ENCODE peak calls at places on chromosomes 4 and X, in seven cellular contexts. One of them, this sample, is unnamed.

GRCh38 chrX:107542500-107542899 is 85.8 kb upstream of the PRPS1 start:
- DNase-seq in SW 1271: no peak
- DNase-seq in fibroblast of lung: peak
- DNase-seq in neuronal stem cell: no peak
- DNase-seq in activated CD8-positive, alpha-beta memory T cell treated with anti-CD3 and anti-CD28 coated beads, Interleukin-2, amount 50 U/mL, for 4 hours: no peak
- DNase-seq in Right ventricle myocardium superior: no peak
- DNase-seq in activated naive CD4-positive, alpha-beta T cell treated with anti-CD3 and anti-CD28 coated beads for 36 hours: no peak
- DNase-seq in this sample: no peak

GRCh38 chrX:81414630-81415029 is 212.7 kb downstream of the SH3BGRL start:
- DNase-seq in fibroblast of lung: peak
- DNase-seq in neuronal stem cell: no peak
- DNase-seq in activated CD8-positive, alpha-beta memory T cell treated with anti-CD3 and anti-CD28 coated beads, Interleukin-2, amount 50 U/mL, for 4 hours: no peak
- DNase-seq in activated naive CD4-positive, alpha-beta T cell treated with anti-CD3 and anti-CD28 coated beads for 36 hours: no peak
- DNase-seq in Right ventricle myocardium superior: no peak
- DNase-seq in SW 1271: no peak
- DNase-seq in this sample: no peak

GRCh38 chr4:157819693-157820464 is 352.9 kb downstream of the GASK1B start:
- DNase-seq in neuronal stem cell: no peak
- DNase-seq in Right ventricle myocardium superior: no peak
- DNase-seq in fibroblast of lung: no peak
- DNase-seq in activated naive CD4-positive, alpha-beta T cell treated with anti-CD3 and anti-CD28 coated beads for 36 hours: no peak
- DNase-seq in activated CD8-positive, alpha-beta memory T cell treated with anti-CD3 and anti-CD28 coated beads, Interleukin-2, amount 50 U/mL, for 4 hours: no peak
- DNase-seq in SW 1271: no peak
- DNase-seq in this sample: no peak

GRCh38 chrX:51461053-51462050 is 35.0 kb downstream of the NUDT11 start:
- DNase-seq in neuronal stem cell: peak
- DNase-seq in activated CD8-positive, alpha-beta memory T cell treated with anti-CD3 and anti-CD28 coated beads, Interleukin-2, amount 50 U/mL, for 4 hours: no peak
- DNase-seq in fibroblast of lung: peak
- DNase-seq in activated naive CD4-positive, alpha-beta T cell treated with anti-CD3 and anti-CD28 coated beads for 36 hours: peak
- DNase-seq in SW 1271: no peak
- DNase-seq in Right ventricle myocardium superior: no peak
- DNase-seq in this sample: peak

GRCh38 chr4:165684177-165684870 is 188.7 kb upstream of the TLL1 start:
- DNase-seq in Right ventricle myocardium superior: no peak
- DNase-seq in SW 1271: no peak
- DNase-seq in activated naive CD4-positive, alpha-beta T cell treated with anti-CD3 and anti-CD28 coated beads for 36 hours: no peak
- DNase-seq in neuronal stem cell: no peak
- DNase-seq in fibroblast of lung: peak
- DNase-seq in activated CD8-positive, alpha-beta memory T cell treated with anti-CD3 and anti-CD28 coated beads, Interleukin-2, amount 50 U/mL, for 4 hours: no peak
- DNase-seq in this sample: no peak

GRCh38 chr4:175805863-175806262 is 6.2 kb downstream of the GPM6A start:
- DNase-seq in activated CD8-positive, alpha-beta memory T cell treated with anti-CD3 and anti-CD28 coated beads, Interleukin-2, amount 50 U/mL, for 4 hours: no peak
- DNase-seq in fibroblast of lung: no peak
- DNase-seq in neuronal stem cell: no peak
- DNase-seq in activated naive CD4-positive, alpha-beta T cell treated with anti-CD3 and anti-CD28 coated beads for 36 hours: no peak
- DNase-seq in SW 1271: no peak
- DNase-seq in Right ventricle myocardium superior: no peak
- DNase-seq in this sample: no peak

GRCh38 chr4:60683357-60683756 is 516.8 kb upstream of the ADGRL3 start:
- DNase-seq in Right ventricle myocardium superior: no peak
- DNase-seq in fibroblast of lung: peak
- DNase-seq in SW 1271: no peak
- DNase-seq in activated naive CD4-positive, alpha-beta T cell treated with anti-CD3 and anti-CD28 coated beads for 36 hours: no peak
- DNase-seq in activated CD8-positive, alpha-beta memory T cell treated with anti-CD3 and anti-CD28 coated beads, Interleukin-2, amount 50 U/mL, for 4 hours: no peak
- DNase-seq in neuronal stem cell: no peak
- DNase-seq in this sample: no peak

GRCh38 chrX:134999469-134999868 is 8.7 kb downstream of the SMIM10 start:
- DNase-seq in activated naive CD4-positive, alpha-beta T cell treated with anti-CD3 and anti-CD28 coated beads for 36 hours: no peak
- DNase-seq in activated CD8-positive, alpha-beta memory T cell treated with anti-CD3 and anti-CD28 coated beads, Interleukin-2, amount 50 U/mL, for 4 hours: no peak
- DNase-seq in fibroblast of lung: peak
- DNase-seq in Right ventricle myocardium superior: no peak
- DNase-seq in neuronal stem cell: no peak
- DNase-seq in SW 1271: no peak
- DNase-seq in this sample: no peak

GRCh38 chrX:68332156-68332823 is 101.0 kb downstream of the OPHN1 start:
- DNase-seq in Right ventricle myocardium superior: no peak
- DNase-seq in activated naive CD4-positive, alpha-beta T cell treated with anti-CD3 and anti-CD28 coated beads for 36 hours: no peak
- DNase-seq in SW 1271: no peak
- DNase-seq in fibroblast of lung: peak
- DNase-seq in neuronal stem cell: no peak
- DNase-seq in activated CD8-positive, alpha-beta memory T cell treated with anti-CD3 and anti-CD28 coated beads, Interleukin-2, amount 50 U/mL, for 4 hours: no peak
- DNase-seq in this sample: no peak

GRCh38 chr4:8342651-8343050 is 73.1 kb downstream of the HTRA3 start:
- DNase-seq in neuronal stem cell: no peak
- DNase-seq in fibroblast of lung: no peak
- DNase-seq in SW 1271: no peak
- DNase-seq in activated naive CD4-positive, alpha-beta T cell treated with anti-CD3 and anti-CD28 coated beads for 36 hours: no peak
- DNase-seq in activated CD8-positive, alpha-beta memory T cell treated with anti-CD3 and anti-CD28 coated beads, Interleukin-2, amount 50 U/mL, for 4 hours: no peak
- DNase-seq in Right ventricle myocardium superior: peak
- DNase-seq in this sample: no peak

GRCh38 chr4:88893961-88894360 is 163.0 kb downstream of the FAM13A start:
- DNase-seq in fibroblast of lung: peak
- DNase-seq in activated naive CD4-positive, alpha-beta T cell treated with anti-CD3 and anti-CD28 coated beads for 36 hours: no peak
- DNase-seq in activated CD8-positive, alpha-beta memory T cell treated with anti-CD3 and anti-CD28 coated beads, Interleukin-2, amount 50 U/mL, for 4 hours: no peak
- DNase-seq in SW 1271: no peak
- DNase-seq in neuronal stem cell: no peak
- DNase-seq in Right ventricle myocardium superior: no peak
- DNase-seq in this sample: no peak

GRCh38 chr4:24777528-24777927 is 17.8 kb upstream of the SOD3 start:
- DNase-seq in activated CD8-positive, alpha-beta memory T cell treated with anti-CD3 and anti-CD28 coated beads, Interleukin-2, amount 50 U/mL, for 4 hours: no peak
- DNase-seq in neuronal stem cell: no peak
- DNase-seq in fibroblast of lung: no peak
- DNase-seq in Right ventricle myocardium superior: no peak
- DNase-seq in SW 1271: no peak
- DNase-seq in activated naive CD4-positive, alpha-beta T cell treated with anti-CD3 and anti-CD28 coated beads for 36 hours: no peak
- DNase-seq in this sample: no peak

GRCh38 chrX:49627030-49627777 is 28.4 kb downstream of the GAGE1 start:
- DNase-seq in activated CD8-positive, alpha-beta memory T cell treated with anti-CD3 and anti-CD28 coated beads, Interleukin-2, amount 50 U/mL, for 4 hours: no peak
- DNase-seq in neuronal stem cell: no peak
- DNase-seq in fibroblast of lung: no peak
- DNase-seq in SW 1271: no peak
- DNase-seq in Right ventricle myocardium superior: no peak
- DNase-seq in activated naive CD4-positive, alpha-beta T cell treated with anti-CD3 and anti-CD28 coated beads for 36 hours: peak
- DNase-seq in this sample: no peak

GRCh38 chrX:307261-308111 is 11.1 kb downstream of the GTPBP6 start:
- DNase-seq in activated CD8-positive, alpha-beta memory T cell treated with anti-CD3 and anti-CD28 coated beads, Interleukin-2, amount 50 U/mL, for 4 hours: peak
- DNase-seq in neuronal stem cell: no peak
- DNase-seq in Right ventricle myocardium superior: peak
- DNase-seq in activated naive CD4-positive, alpha-beta T cell treated with anti-CD3 and anti-CD28 coated beads for 36 hours: no peak
- DNase-seq in fibroblast of lung: no peak
- DNase-seq in SW 1271: no peak
- DNase-seq in this sample: no peak

GRCh38 chr4:77154761-77155499 is 2.1 kb upstream of the CCNG2 start:
- DNase-seq in fibroblast of lung: no peak
- DNase-seq in activated CD8-positive, alpha-beta memory T cell treated with anti-CD3 and anti-CD28 coated beads, Interleukin-2, amount 50 U/mL, for 4 hours: no peak
- DNase-seq in activated naive CD4-positive, alpha-beta T cell treated with anti-CD3 and anti-CD28 coated beads for 36 hours: no peak
- DNase-seq in Right ventricle myocardium superior: no peak
- DNase-seq in neuronal stem cell: no peak
- DNase-seq in SW 1271: no peak
- DNase-seq in this sample: no peak

GRCh38 chr4:155271557-155271956 is 63.1 kb downstream of the NPY2R start:
- DNase-seq in fibroblast of lung: peak
- DNase-seq in Right ventricle myocardium superior: no peak
- DNase-seq in SW 1271: no peak
- DNase-seq in activated CD8-positive, alpha-beta memory T cell treated with anti-CD3 and anti-CD28 coated beads, Interleukin-2, amount 50 U/mL, for 4 hours: no peak
- DNase-seq in neuronal stem cell: peak
- DNase-seq in activated naive CD4-positive, alpha-beta T cell treated with anti-CD3 and anti-CD28 coated beads for 36 hours: no peak
- DNase-seq in this sample: no peak

GRCh38 chr4:100086766-100087431 is 103.4 kb downstream of the DDIT4L start:
- DNase-seq in activated CD8-positive, alpha-beta memory T cell treated with anti-CD3 and anti-CD28 coated beads, Interleukin-2, amount 50 U/mL, for 4 hours: no peak
- DNase-seq in neuronal stem cell: no peak
- DNase-seq in SW 1271: no peak
- DNase-seq in activated naive CD4-positive, alpha-beta T cell treated with anti-CD3 and anti-CD28 coated beads for 36 hours: no peak
- DNase-seq in Right ventricle myocardium superior: no peak
- DNase-seq in fibroblast of lung: no peak
- DNase-seq in this sample: no peak

GRCh38 chr4:113738251-113738650 is 23.3 kb downstream of the CAMK2D start:
- DNase-seq in SW 1271: no peak
- DNase-seq in Right ventricle myocardium superior: no peak
- DNase-seq in activated naive CD4-positive, alpha-beta T cell treated with anti-CD3 and anti-CD28 coated beads for 36 hours: no peak
- DNase-seq in neuronal stem cell: no peak
- DNase-seq in activated CD8-positive, alpha-beta memory T cell treated with anti-CD3 and anti-CD28 coated beads, Interleukin-2, amount 50 U/mL, for 4 hours: no peak
- DNase-seq in fibroblast of lung: peak
- DNase-seq in this sample: no peak

GRCh38 chrX:20053537-20053936 is 62.7 kb upstream of the BCLAF3 start:
- DNase-seq in Right ventricle myocardium superior: no peak
- DNase-seq in activated naive CD4-positive, alpha-beta T cell treated with anti-CD3 and anti-CD28 coated beads for 36 hours: no peak
- DNase-seq in fibroblast of lung: no peak
- DNase-seq in neuronal stem cell: no peak
- DNase-seq in SW 1271: no peak
- DNase-seq in activated CD8-positive, alpha-beta memory T cell treated with anti-CD3 and anti-CD28 coated beads, Interleukin-2, amount 50 U/mL, for 4 hours: no peak
- DNase-seq in this sample: no peak

GRCh38 chrX:6968231-6968630 is 179.3 kb upstream of the STS start:
- DNase-seq in fibroblast of lung: no peak
- DNase-seq in neuronal stem cell: no peak
- DNase-seq in activated CD8-positive, alpha-beta memory T cell treated with anti-CD3 and anti-CD28 coated beads, Interleukin-2, amount 50 U/mL, for 4 hours: no peak
- DNase-seq in SW 1271: no peak
- DNase-seq in Right ventricle myocardium superior: no peak
- DNase-seq in activated naive CD4-positive, alpha-beta T cell treated with anti-CD3 and anti-CD28 coated beads for 36 hours: no peak
- DNase-seq in this sample: no peak

GRCh38 chr4:14110407-14110806 is 482.9 kb upstream of the BOD1L1 start:
- DNase-seq in Right ventricle myocardium superior: no peak
- DNase-seq in activated naive CD4-positive, alpha-beta T cell treated with anti-CD3 and anti-CD28 coated beads for 36 hours: no peak
- DNase-seq in neuronal stem cell: no peak
- DNase-seq in SW 1271: no peak
- DNase-seq in fibroblast of lung: peak
- DNase-seq in activated CD8-positive, alpha-beta memory T cell treated with anti-CD3 and anti-CD28 coated beads, Interleukin-2, amount 50 U/mL, for 4 hours: no peak
- DNase-seq in this sample: no peak

GRCh38 chr4:169810325-169811323 is 52.9 kb upstream of the HPF1 start:
- DNase-seq in Right ventricle myocardium superior: no peak
- DNase-seq in activated CD8-positive, alpha-beta memory T cell treated with anti-CD3 and anti-CD28 coated beads, Interleukin-2, amount 50 U/mL, for 4 hours: no peak
- DNase-seq in fibroblast of lung: peak
- DNase-seq in neuronal stem cell: peak
- DNase-seq in activated naive CD4-positive, alpha-beta T cell treated with anti-CD3 and anti-CD28 coated beads for 36 hours: peak
- DNase-seq in SW 1271: peak
- DNase-seq in this sample: peak

GRCh38 chr4:139229534-139230039 is 50.4 kb downstream of the MGARP start:
- DNase-seq in neuronal stem cell: no peak
- DNase-seq in SW 1271: no peak
- DNase-seq in activated CD8-positive, alpha-beta memory T cell treated with anti-CD3 and anti-CD28 coated beads, Interleukin-2, amount 50 U/mL, for 4 hours: no peak
- DNase-seq in Right ventricle myocardium superior: no peak
- DNase-seq in fibroblast of lung: peak
- DNase-seq in activated naive CD4-positive, alpha-beta T cell treated with anti-CD3 and anti-CD28 coated beads for 36 hours: no peak
- DNase-seq in this sample: peak

GRCh38 chr4:878796-879729 is 53.1 kb downstream of the GAK start:
- DNase-seq in Right ventricle myocardium superior: no peak
- DNase-seq in activated naive CD4-positive, alpha-beta T cell treated with anti-CD3 and anti-CD28 coated beads for 36 hours: peak
- DNase-seq in fibroblast of lung: no peak
- DNase-seq in SW 1271: no peak
- DNase-seq in neuronal stem cell: no peak
- DNase-seq in activated CD8-positive, alpha-beta memory T cell treated with anti-CD3 and anti-CD28 coated beads, Interleukin-2, amount 50 U/mL, for 4 hours: no peak
- DNase-seq in this sample: no peak

GRCh38 chrX:14427614-14428013 is 101.7 kb upstream of the GLRA2 start:
- DNase-seq in activated naive CD4-positive, alpha-beta T cell treated with anti-CD3 and anti-CD28 coated beads for 36 hours: no peak
- DNase-seq in fibroblast of lung: no peak
- DNase-seq in activated CD8-positive, alpha-beta memory T cell treated with anti-CD3 and anti-CD28 coated beads, Interleukin-2, amount 50 U/mL, for 4 hours: no peak
- DNase-seq in Right ventricle myocardium superior: no peak
- DNase-seq in SW 1271: no peak
- DNase-seq in neuronal stem cell: no peak
- DNase-seq in this sample: no peak

GRCh38 chr4:7217453-7218310 is 25.3 kb downstream of the SORCS2 start:
- DNase-seq in fibroblast of lung: no peak
- DNase-seq in activated CD8-positive, alpha-beta memory T cell treated with anti-CD3 and anti-CD28 coated beads, Interleukin-2, amount 50 U/mL, for 4 hours: no peak
- DNase-seq in activated naive CD4-positive, alpha-beta T cell treated with anti-CD3 and anti-CD28 coated beads for 36 hours: no peak
- DNase-seq in Right ventricle myocardium superior: no peak
- DNase-seq in neuronal stem cell: no peak
- DNase-seq in SW 1271: no peak
- DNase-seq in this sample: no peak

GRCh38 chr4:110154586-110154985 is 43.8 kb downstream of the ELOVL6 start:
- DNase-seq in neuronal stem cell: no peak
- DNase-seq in SW 1271: no peak
- DNase-seq in fibroblast of lung: no peak
- DNase-seq in Right ventricle myocardium superior: no peak
- DNase-seq in activated CD8-positive, alpha-beta memory T cell treated with anti-CD3 and anti-CD28 coated beads, Interleukin-2, amount 50 U/mL, for 4 hours: no peak
- DNase-seq in activated naive CD4-positive, alpha-beta T cell treated with anti-CD3 and anti-CD28 coated beads for 36 hours: no peak
- DNase-seq in this sample: no peak

GRCh38 chr4:101355767-101356702 is 8.7 kb upstream of the PPP3CA start:
- DNase-seq in fibroblast of lung: peak
- DNase-seq in activated CD8-positive, alpha-beta memory T cell treated with anti-CD3 and anti-CD28 coated beads, Interleukin-2, amount 50 U/mL, for 4 hours: no peak
- DNase-seq in neuronal stem cell: no peak
- DNase-seq in SW 1271: peak
- DNase-seq in activated naive CD4-positive, alpha-beta T cell treated with anti-CD3 and anti-CD28 coated beads for 36 hours: no peak
- DNase-seq in Right ventricle myocardium superior: no peak
- DNase-seq in this sample: peak

GRCh38 chrX:139933904-139934303 is 1.1 kb upstream of the ATP11C start:
- DNase-seq in fibroblast of lung: no peak
- DNase-seq in activated naive CD4-positive, alpha-beta T cell treated with anti-CD3 and anti-CD28 coated beads for 36 hours: no peak
- DNase-seq in SW 1271: no peak
- DNase-seq in activated CD8-positive, alpha-beta memory T cell treated with anti-CD3 and anti-CD28 coated beads, Interleukin-2, amount 50 U/mL, for 4 hours: no peak
- DNase-seq in neuronal stem cell: no peak
- DNase-seq in Right ventricle myocardium superior: no peak
- DNase-seq in this sample: no peak

GRCh38 chrX:11367609-11368430 is 74.6 kb downstream of the AMELX start:
- DNase-seq in fibroblast of lung: peak
- DNase-seq in Right ventricle myocardium superior: no peak
- DNase-seq in neuronal stem cell: no peak
- DNase-seq in activated CD8-positive, alpha-beta memory T cell treated with anti-CD3 and anti-CD28 coated beads, Interleukin-2, amount 50 U/mL, for 4 hours: no peak
- DNase-seq in activated naive CD4-positive, alpha-beta T cell treated with anti-CD3 and anti-CD28 coated beads for 36 hours: no peak
- DNase-seq in SW 1271: no peak
- DNase-seq in this sample: peak

GRCh38 chr4:21858971-21859370 is 89.6 kb downstream of the KCNIP4 start:
- DNase-seq in Right ventricle myocardium superior: no peak
- DNase-seq in SW 1271: no peak
- DNase-seq in activated naive CD4-positive, alpha-beta T cell treated with anti-CD3 and anti-CD28 coated beads for 36 hours: no peak
- DNase-seq in neuronal stem cell: no peak
- DNase-seq in activated CD8-positive, alpha-beta memory T cell treated with anti-CD3 and anti-CD28 coated beads, Interleukin-2, amount 50 U/mL, for 4 hours: no peak
- DNase-seq in fibroblast of lung: peak
- DNase-seq in this sample: no peak

GRCh38 chr4:60962286-60962685 is 237.8 kb upstream of the ADGRL3 start:
- DNase-seq in activated naive CD4-positive, alpha-beta T cell treated with anti-CD3 and anti-CD28 coated beads for 36 hours: no peak
- DNase-seq in Right ventricle myocardium superior: no peak
- DNase-seq in fibroblast of lung: peak
- DNase-seq in SW 1271: no peak
- DNase-seq in neuronal stem cell: no peak
- DNase-seq in activated CD8-positive, alpha-beta memory T cell treated with anti-CD3 and anti-CD28 coated beads, Interleukin-2, amount 50 U/mL, for 4 hours: no peak
- DNase-seq in this sample: no peak

GRCh38 chr4:99564921-99565320 is 1.1 kb upstream of the TRMT10A start:
- DNase-seq in fibroblast of lung: no peak
- DNase-seq in activated CD8-positive, alpha-beta memory T cell treated with anti-CD3 and anti-CD28 coated beads, Interleukin-2, amount 50 U/mL, for 4 hours: no peak
- DNase-seq in neuronal stem cell: no peak
- DNase-seq in Right ventricle myocardium superior: no peak
- DNase-seq in SW 1271: no peak
- DNase-seq in activated naive CD4-positive, alpha-beta T cell treated with anti-CD3 and anti-CD28 coated beads for 36 hours: no peak
- DNase-seq in this sample: no peak

GRCh38 chr4:55329012-55329411 is 17.0 kb upstream of the SRD5A3 start:
- DNase-seq in activated naive CD4-positive, alpha-beta T cell treated with anti-CD3 and anti-CD28 coated beads for 36 hours: no peak
- DNase-seq in neuronal stem cell: no peak
- DNase-seq in Right ventricle myocardium superior: no peak
- DNase-seq in fibroblast of lung: no peak
- DNase-seq in SW 1271: no peak
- DNase-seq in activated CD8-positive, alpha-beta memory T cell treated with anti-CD3 and anti-CD28 coated beads, Interleukin-2, amount 50 U/mL, for 4 hours: no peak
- DNase-seq in this sample: no peak

GRCh38 chr4:173399016-173399415 is at the start of gene SCRG1:
- DNase-seq in SW 1271: no peak
- DNase-seq in Right ventricle myocardium superior: peak
- DNase-seq in activated naive CD4-positive, alpha-beta T cell treated with anti-CD3 and anti-CD28 coated beads for 36 hours: no peak
- DNase-seq in neuronal stem cell: peak
- DNase-seq in fibroblast of lung: peak
- DNase-seq in activated CD8-positive, alpha-beta memory T cell treated with anti-CD3 and anti-CD28 coated beads, Interleukin-2, amount 50 U/mL, for 4 hours: no peak
- DNase-seq in this sample: no peak

GRCh38 chr4:38752393-38752961 is 30.3 kb downstream of the TLR10 start:
- DNase-seq in Right ventricle myocardium superior: no peak
- DNase-seq in activated CD8-positive, alpha-beta memory T cell treated with anti-CD3 and anti-CD28 coated beads, Interleukin-2, amount 50 U/mL, for 4 hours: no peak
- DNase-seq in neuronal stem cell: no peak
- DNase-seq in SW 1271: no peak
- DNase-seq in fibroblast of lung: peak
- DNase-seq in activated naive CD4-positive, alpha-beta T cell treated with anti-CD3 and anti-CD28 coated beads for 36 hours: no peak
- DNase-seq in this sample: no peak

GRCh38 chrX:104255465-104255864 is 732 bp upstream of the ESX1 start:
- DNase-seq in fibroblast of lung: no peak
- DNase-seq in neuronal stem cell: no peak
- DNase-seq in activated naive CD4-positive, alpha-beta T cell treated with anti-CD3 and anti-CD28 coated beads for 36 hours: no peak
- DNase-seq in activated CD8-positive, alpha-beta memory T cell treated with anti-CD3 and anti-CD28 coated beads, Interleukin-2, amount 50 U/mL, for 4 hours: no peak
- DNase-seq in SW 1271: no peak
- DNase-seq in Right ventricle myocardium superior: no peak
- DNase-seq in this sample: no peak

GRCh38 chrX:154412468-154412867 is 1.1 kb downstream of the TAFAZZIN start:
- DNase-seq in activated CD8-positive, alpha-beta memory T cell treated with anti-CD3 and anti-CD28 coated beads, Interleukin-2, amount 50 U/mL, for 4 hours: no peak
- DNase-seq in neuronal stem cell: no peak
- DNase-seq in activated naive CD4-positive, alpha-beta T cell treated with anti-CD3 and anti-CD28 coated beads for 36 hours: peak
- DNase-seq in SW 1271: no peak
- DNase-seq in Right ventricle myocardium superior: peak
- DNase-seq in fibroblast of lung: no peak
- DNase-seq in this sample: no peak